ENCODE peak calls at places on chromosomes 7 and 10, in nine cellular contexts. J is cardiac muscle cell; Q is fibroblast of lung; F is IMR-90; S is neural progenitor cell; U is colonic mucosa; Y is CD4-positive, alpha-beta memory T cell; N is body of pancreas; L is HepG2. H is an unnamed sample. For H3K36me3, the result is how much of the 10 kb centered on the place peaks cover.

GRCh38 chr10:86355571-86356038 is 11.0 kb downstream of the GRID1 start:
- DNase-seq in N (no peak), L (no peak), Q (no peak), J (no peak), U (peak), F (no peak), Y (no peak), S (no peak), H (no peak)

GRCh38 chr10:4141471-4141870 is 356.5 kb upstream of the KLF6 start:
- DNase-seq in S (peak), L (no peak), F (peak), Q (peak), N (no peak), J (peak), U (no peak), Y (no peak), H (peak)

GRCh38 chr7:77537136-77537594 is at the start of gene PTPN12:
- DNase-seq in U (no peak), S (no peak), F (no peak), J (no peak), Y (no peak), N (no peak), Q (no peak), L (no peak), H (peak)

GRCh38 chr10:69738071-69738470 is 63.6 kb upstream of the COL13A1 start:
- DNase-seq in L (no peak), F (no peak), Y (no peak), U (no peak), Q (no peak), N (no peak), S (no peak), J (no peak), H (no peak)

GRCh38 chr7:28815928-28816373 is 142.2 kb downstream of the TRIL start:
- DNase-seq in J (no peak), S (no peak), U (no peak), F (no peak), L (no peak), Q (no peak), N (no peak), Y (no peak), H (no peak)

GRCh38 chr10:12400266-12400931 is 51.1 kb downstream of the CAMK1D start:
- DNase-seq in L (no peak), Y (no peak), U (no peak), F (peak), S (no peak), Q (peak), J (no peak), N (no peak), H (peak)

GRCh38 chr7:94509879-94510581 is 421 bp downstream of the CASD1 start:
- DNase-seq in J (peak), U (peak), Y (peak), N (peak), L (peak), Q (peak), F (peak), S (peak), H (peak)

GRCh38 chr7:18177815-18178660 is 150.4 kb upstream of the PRPS1L1 start:
- DNase-seq in F (no peak), U (no peak), Q (peak), N (no peak), J (peak), S (no peak), Y (no peak), L (peak), H (peak)

GRCh38 chr7:28505014-28505413 is 92.7 kb downstream of the CREB5 start:
- DNase-seq in U (no peak), L (no peak), Y (no peak), S (no peak), N (no peak), Q (no peak), J (no peak), F (no peak), H (no peak)

GRCh38 chr10:86128360-86128759 is 238.2 kb downstream of the GRID1 start:
- DNase-seq in S (no peak), Y (no peak), F (no peak), L (no peak), Q (no peak), N (no peak), U (no peak), J (no peak), H (no peak)

GRCh38 chr7:8217200-8218068 is 44.5 kb downstream of the ICA1 start:
- DNase-seq in F (peak), J (peak), L (peak), N (no peak), U (peak), Q (peak), S (peak), Y (peak), H (peak)

GRCh38 chr10:49298666-49298989 is 342 bp upstream of the C10orf71 start:
- DNase-seq in S (peak), Q (no peak), N (peak), F (no peak), L (no peak), J (peak), Y (no peak), U (no peak), H (peak)

GRCh38 chr10:114255227-114255626 is 16.2 kb downstream of the VWA2 start:
- DNase-seq in Y (no peak), L (no peak), J (no peak), N (no peak), F (no peak), U (no peak), Q (no peak), S (no peak), H (no peak)

GRCh38 chr10:118698421-118698820 is 56.3 kb downstream of the CACUL1 start:
- DNase-seq in J (peak), Y (peak), L (peak), N (no peak), F (peak), S (no peak), U (peak), Q (peak), H (peak)

GRCh38 chr7:130734525-130735272 is 692 bp upstream of the KLF14 start:
- DNase-seq in N (no peak), Q (no peak), U (no peak), L (no peak), S (no peak), F (peak), J (peak), Y (no peak), H (no peak)

GRCh38 chr7:101900103-101900502 is 82.7 kb downstream of the CUX1 start:
- DNase-seq in J (no peak), Y (no peak), F (no peak), Q (no peak), L (no peak), U (no peak), N (no peak), S (no peak), H (no peak)

GRCh38 chr10:129645487-129645886 is 178.4 kb downstream of the MGMT start:
- DNase-seq in S (no peak), Y (no peak), U (no peak), Q (no peak), L (no peak), J (no peak), F (no peak), N (no peak), H (no peak)

GRCh38 chr10:22253578-22253882 is 35.7 kb upstream of the EBLN1 start:
- DNase-seq in J (peak), Y (peak), Q (no peak), S (peak), U (peak), L (no peak), N (no peak), F (no peak), H (no peak)

GRCh38 chr10:81428456-81429134 is 446.4 kb upstream of the NRG3 start:
- DNase-seq in S (no peak), U (no peak), F (no peak), Q (no peak), L (no peak), J (no peak), Y (no peak), N (no peak), H (no peak)

GRCh38 chr10:123135415-123136141 is at the start of gene HMX3:
- DNase-seq in Q (no peak), Y (no peak), S (peak), U (no peak), N (no peak), F (peak), J (peak), L (no peak), H (no peak)

GRCh38 chr10:47347303-47347675 is 874 bp upstream of the RBP3 start:
- DNase-seq in L (no peak), U (no peak), N (no peak), J (no peak), S (no peak), F (no peak), Y (no peak), Q (no peak), H (no peak)

GRCh38 chr10:35789996-35790395 is 147.9 kb upstream of the FZD8 start:
- DNase-seq in S (no peak), U (no peak), Q (peak), N (no peak), Y (no peak), J (no peak), L (no peak), F (peak), H (peak)

GRCh38 chr7:2438181-2438580 is 34.8 kb downstream of the CHST12 start:
- DNase-seq in Y (no peak), S (no peak), N (no peak), L (no peak), Q (no peak), J (no peak), U (no peak), F (no peak), H (no peak)

GRCh38 chr10:4137299-4137698 is 352.3 kb upstream of the KLF6 start:
- DNase-seq in Q (no peak), U (no peak), F (no peak), L (no peak), N (no peak), Y (no peak), S (no peak), J (no peak), H (no peak)

GRCh38 chr10:34916368-34916767 is 101.3 kb upstream of the PARD3 start:
- DNase-seq in U (no peak), S (no peak), J (peak), Q (peak), Y (no peak), F (peak), N (no peak), L (no peak), H (peak)

GRCh38 chr7:27141591-27142561 is 1.6 kb downstream of the HOXA5 start:
- DNase-seq in N (no peak), F (no peak), J (no peak), U (peak), L (peak), S (peak), Q (peak), Y (no peak), H (no peak)

GRCh38 chr7:45173596-45174327 is 16.2 kb downstream of the RAMP3 start:
- DNase-seq in N (no peak), Q (no peak), F (no peak), J (no peak), S (no peak), Y (no peak), L (no peak), U (no peak), H (no peak)

GRCh38 chr7:42883950-42884349 is 27.9 kb downstream of the C7orf25 start:
- DNase-seq in Q (peak), N (no peak), Y (no peak), F (peak), L (no peak), U (no peak), J (peak), S (peak), H (no peak)

GRCh38 chr10:113108948-113109347 is 158.9 kb downstream of the TCF7L2 start:
- DNase-seq in L (no peak), F (no peak), J (no peak), S (no peak), N (no peak), Y (no peak), U (no peak), Q (no peak), H (no peak)

GRCh38 chr10:93261961-93262610 is 188.4 kb downstream of the CYP26A1 start:
- DNase-seq in U (no peak), L (no peak), N (no peak), F (peak), Y (no peak), S (no peak), Q (peak), J (peak), H (peak)

GRCh38 chr7:36601596-36601995 is 122.7 kb downstream of the AOAH start:
- DNase-seq in F (peak), Y (no peak), U (no peak), Q (peak), L (no peak), S (no peak), J (no peak), N (no peak), H (peak)

GRCh38 chr7:16786257-16786656 is 18.5 kb downstream of the AGR2 start:
- DNase-seq in S (no peak), U (no peak), L (no peak), Y (no peak), N (no peak), Q (no peak), F (no peak), J (no peak), H (no peak)

GRCh38 chr7:89887489-89887888 is 266.8 kb upstream of the STEAP1 start:
- DNase-seq in L (peak), Q (no peak), F (no peak), N (no peak), Y (no peak), U (no peak), S (no peak), J (no peak), H (no peak)

GRCh38 chr7:77707504-77707992 is 11.3 kb downstream of the RSBN1L start:
- DNase-seq in J (no peak), U (no peak), Q (no peak), L (no peak), S (no peak), N (no peak), Y (no peak), F (no peak), H (no peak)

DNA sequence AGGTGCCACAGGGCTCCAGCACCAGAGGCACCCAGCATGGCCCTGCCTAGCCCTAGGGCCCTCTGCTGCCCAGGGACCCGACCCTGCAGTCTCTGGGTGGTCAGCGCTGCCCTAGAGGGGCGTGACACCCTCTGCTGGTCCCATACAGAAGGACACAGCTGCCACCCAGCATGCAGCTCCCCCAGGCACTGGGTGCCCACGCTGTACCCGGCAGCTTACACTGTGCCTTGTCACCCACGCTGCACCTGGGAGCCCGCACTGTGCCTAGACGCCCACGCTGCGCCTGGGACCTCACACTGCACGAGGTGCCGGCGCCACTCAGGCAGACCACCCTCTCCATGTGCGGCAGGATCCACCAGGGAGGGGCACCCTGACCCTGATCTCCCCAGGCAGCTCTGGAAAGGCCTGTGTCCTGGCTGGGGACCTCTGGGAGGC is 55.2 kb downstream of the PWWP2B start:
- DNase-seq in Q (no peak), F (no peak), U (no peak), N (no peak), Y (no peak), S (peak), L (no peak), J (no peak), H (no peak)
- H3K36me3 ChIP-seq in Q (under half), F (under half), U (under half), N (under half), Y (under half), S (under half), L (under half), J (under half), H (under half)

DNA sequence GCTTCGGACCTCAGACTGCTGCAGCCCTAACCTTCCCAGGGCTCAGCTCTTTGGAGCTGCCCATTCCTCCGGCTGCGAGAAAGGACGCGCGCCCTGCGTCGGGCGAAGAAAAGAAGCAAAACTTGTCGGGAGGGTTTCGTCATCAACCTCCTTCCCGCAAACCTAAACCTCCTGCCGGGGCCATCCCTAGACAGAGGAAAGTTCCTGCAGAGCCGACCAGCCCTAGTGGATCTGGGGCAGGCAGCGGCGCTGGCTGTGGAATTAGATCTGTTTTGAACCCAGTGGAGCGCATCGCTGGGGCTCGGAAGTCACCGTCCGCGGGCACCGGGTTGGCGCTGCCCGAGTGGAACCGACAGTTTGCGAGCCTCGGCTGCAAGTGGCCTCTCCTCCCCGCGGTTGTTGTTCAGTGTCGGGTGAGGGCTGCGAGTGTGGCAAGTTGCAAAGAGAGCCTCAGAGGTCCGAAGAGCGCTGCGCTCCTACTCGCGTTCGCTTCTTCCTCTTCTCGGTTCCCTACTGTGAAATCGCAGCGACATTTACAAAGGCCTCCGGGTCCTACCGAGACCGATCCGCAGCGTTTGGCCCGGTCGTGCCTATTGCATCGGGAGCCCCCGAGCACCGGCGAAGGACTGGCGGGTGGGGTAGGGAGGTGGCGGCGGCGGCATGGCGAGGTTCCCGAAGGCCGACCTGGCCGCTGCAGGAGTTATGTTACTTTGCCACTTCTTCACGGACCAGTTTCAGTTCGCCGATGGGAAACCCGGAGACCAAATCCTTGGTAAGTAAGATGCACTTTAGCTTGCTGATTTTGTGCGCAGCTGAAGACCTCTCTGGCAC is at the start of gene PLXDC2:
- DNase-seq in N (peak), J (no peak), Y (no peak), Q (peak), U (peak), L (no peak), F (peak), S (peak), H (peak)
- H3K27ac ChIP-seq in N (peak), J (peak), Y (no peak), Q (peak), U (peak), L (no peak), F (peak), S (peak), H (peak)

GRCh38 chr7:47405921-47406765 is 175.8 kb downstream of the TNS3 start:
- DNase-seq in U (peak), L (peak), J (peak), F (peak), S (no peak), Q (peak), Y (no peak), N (peak), H (no peak)

GRCh38 chr7:47407821-47408674 is 173.9 kb downstream of the TNS3 start:
- DNase-seq in J (no peak), N (peak), Q (peak), S (no peak), Y (no peak), F (no peak), L (no peak), U (no peak), H (no peak)

GRCh38 chr7:47408675-47409074 is 173.2 kb downstream of the TNS3 start:
- DNase-seq in F (no peak), U (no peak), Y (no peak), Q (no peak), S (no peak), L (no peak), N (peak), J (no peak), H (no peak)

GRCh38 chr7:47406766-47407129 is 175.2 kb downstream of the TNS3 start:
- DNase-seq in L (no peak), Q (no peak), J (no peak), U (no peak), Y (no peak), S (no peak), N (no peak), F (no peak), H (no peak)

GRCh38 chr7:47407136-47407535 is 174.8 kb downstream of the TNS3 start:
- DNase-seq in J (no peak), F (no peak), N (peak), Q (no peak), Y (no peak), S (no peak), U (no peak), L (no peak), H (no peak)
- H3K36me3 ChIP-seq in J (under half), F (half or more), N (under half), Q (under half), Y (under half), S (under half), U (under half), L (under half), H (under half)

DNA sequence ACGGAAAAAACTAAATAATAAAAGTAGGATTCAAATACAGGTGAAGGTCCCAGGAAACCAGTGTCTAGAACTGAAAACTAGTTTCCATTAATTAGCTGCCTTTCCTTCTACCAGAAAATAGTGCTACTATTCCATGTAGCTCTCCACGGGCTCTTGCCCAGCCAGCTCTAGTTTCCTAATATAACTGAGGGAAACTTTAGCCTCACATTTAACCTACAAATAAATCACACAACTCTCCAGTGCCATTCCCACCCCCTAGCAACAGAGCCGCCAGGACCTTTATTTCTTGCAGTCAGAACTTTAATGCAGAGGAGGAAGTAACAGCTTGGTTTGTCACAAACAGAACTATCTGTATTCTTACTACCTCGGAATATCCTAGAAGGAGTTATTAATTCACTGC is 10.3 kb downstream of the TOMM7 start:
- DNase-seq in Y (no peak), F (no peak), U (no peak), S (no peak), L (no peak), J (no peak), Q (no peak), N (no peak), H (no peak)
- H3K27ac ChIP-seq in Y (no peak), F (no peak), U (no peak), S (peak), L (no peak), J (peak), Q (no peak), N (no peak), H (no peak)

DNA sequence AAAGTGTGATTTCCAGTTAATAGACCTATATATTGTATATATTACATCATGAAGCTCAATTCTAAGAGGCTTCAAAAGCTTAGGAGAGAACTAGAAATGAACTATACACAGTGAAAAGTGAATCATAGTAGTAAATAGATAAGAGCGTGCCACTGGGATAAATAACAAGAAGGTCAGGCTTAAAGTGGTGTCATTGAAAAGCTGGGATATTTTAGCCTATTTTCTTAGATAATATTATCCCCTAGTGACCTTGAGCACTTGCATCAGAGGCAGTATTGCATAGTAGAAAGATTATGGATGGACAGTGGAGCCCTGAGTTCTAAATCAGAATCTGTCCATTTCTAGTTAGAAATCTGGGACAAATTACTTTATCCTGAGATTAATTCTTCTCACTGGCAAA is 27.1 kb upstream of the MACC1 start:
- DNase-seq in N (no peak), U (no peak), S (no peak), L (no peak), J (peak), Y (no peak), Q (peak), F (peak), H (no peak)
- H3K36me3 ChIP-seq in N (under half), U (under half), S (under half), L (under half), J (under half), Y (under half), Q (under half), F (under half), H (under half)

GRCh38 chr10:32163076-32163773 is 107.0 kb upstream of the KIF5B start:
- DNase-seq in L (no peak), F (peak), Y (no peak), U (no peak), J (no peak), S (no peak), N (no peak), Q (peak), H (no peak)
- H3K27ac ChIP-seq in L (no peak), F (no peak), Y (no peak), U (peak), J (no peak), S (no peak), N (no peak), Q (no peak), H (no peak)

GRCh38 chr10:73139251-73139650 is 28.6 kb downstream of the ECD start:
- DNase-seq in Y (no peak), N (no peak), F (no peak), S (no peak), U (no peak), Q (no peak), J (no peak), L (no peak), H (no peak)

GRCh38 chr10:73136627-73137026 is 26.4 kb downstream of the NUDT13 start:
- DNase-seq in N (no peak), S (no peak), J (no peak), Y (no peak), U (no peak), Q (no peak), F (peak), L (no peak), H (peak)

GRCh38 chr10:73141603-73142002 is 26.2 kb downstream of the ECD start:
- DNase-seq in S (no peak), N (no peak), F (no peak), J (no peak), Q (no peak), L (no peak), U (no peak), Y (no peak), H (no peak)
- H3K36me3 ChIP-seq in S (under half), N (under half), F (under half), J (under half), Q (under half), L (under half), U (under half), Y (under half), H (half or more)

GRCh38 chr7:151251328-151251925 is 2.9 kb upstream of the SMARCD3 start:
- DNase-seq in L (no peak), Q (peak), S (no peak), J (peak), N (peak), U (no peak), Y (no peak), F (peak), H (peak)
- H3K27ac ChIP-seq in L (no peak), Q (peak), S (no peak), J (peak), N (peak), U (peak), Y (no peak), F (peak), H (no peak)